ENCODE peak calls at places on chromosome 1, in five cellular contexts. Z, J, G, B and O are unnamed samples.

GRCh38 chr1:201585099-201585498 is 46.2 kb downstream of the NAV1 start:
- DNase-seq in Z (peak), J (no peak), G (no peak), B (no peak), O (no peak)

GRCh38 chr1:183607322-183607980 is 17.2 kb upstream of the NCF2 start:
- DNase-seq in Z (no peak), J (no peak), G (no peak), B (no peak), O (no peak)

GRCh38 chr1:218480137-218480536 is 135.0 kb downstream of the TGFB2 start:
- DNase-seq in Z (peak), J (no peak), G (no peak), B (no peak), O (no peak)

GRCh38 chr1:63621698-63622097 is 28.5 kb downstream of the PGM1 start:
- DNase-seq in Z (peak), J (no peak), G (peak), B (no peak), O (no peak)

GRCh38 chr1:29124366-29125236 is 898 bp upstream of the TMEM200B start:
- DNase-seq in Z (peak), J (peak), G (peak), B (peak), O (peak)

GRCh38 chr1:78044796-78045599 is 768 bp upstream of the GIPC2 start:
- DNase-seq in Z (no peak), J (no peak), G (peak), B (no peak), O (no peak)

GRCh38 chr1:164588388-164589341 is 29.7 kb downstream of the PBX1 start:
- DNase-seq in Z (peak), J (no peak), G (peak), B (no peak), O (peak)

GRCh38 chr1:212960932-212961331 is 10.6 kb downstream of the VASH2 start:
- DNase-seq in Z (no peak), J (no peak), G (no peak), B (no peak), O (no peak)

GRCh38 chr1:67339623-67340343 is 32.1 kb downstream of the IL12RB2 start:
- DNase-seq in Z (peak), J (no peak), G (peak), B (peak), O (no peak)

DNA sequence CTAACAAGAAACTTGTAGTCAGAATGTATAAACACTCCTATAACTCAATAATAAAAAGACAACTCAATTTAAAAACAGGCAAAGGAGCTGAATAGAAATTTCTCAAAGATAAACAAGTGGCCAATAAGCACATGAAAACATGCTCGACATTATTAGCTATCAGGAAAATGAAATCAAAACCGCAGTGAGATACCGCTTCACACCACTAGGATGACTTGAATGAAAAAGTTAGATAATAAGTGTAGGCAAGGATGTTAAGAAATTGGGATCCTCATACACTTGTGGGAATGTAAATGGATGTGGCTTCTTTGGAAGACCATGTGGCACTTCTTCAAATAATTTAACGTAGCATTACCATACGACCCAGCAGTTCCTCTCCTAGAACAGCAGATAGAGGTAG is 8.9 kb downstream of the RALGPS2 start:
- DNase-seq in Z (no peak), J (no peak), G (no peak), B (no peak), O (no peak)
- TF ChIP-seq CTCF in Z (no peak), J (no peak), G (peak), B (no peak), O (peak)

DNA sequence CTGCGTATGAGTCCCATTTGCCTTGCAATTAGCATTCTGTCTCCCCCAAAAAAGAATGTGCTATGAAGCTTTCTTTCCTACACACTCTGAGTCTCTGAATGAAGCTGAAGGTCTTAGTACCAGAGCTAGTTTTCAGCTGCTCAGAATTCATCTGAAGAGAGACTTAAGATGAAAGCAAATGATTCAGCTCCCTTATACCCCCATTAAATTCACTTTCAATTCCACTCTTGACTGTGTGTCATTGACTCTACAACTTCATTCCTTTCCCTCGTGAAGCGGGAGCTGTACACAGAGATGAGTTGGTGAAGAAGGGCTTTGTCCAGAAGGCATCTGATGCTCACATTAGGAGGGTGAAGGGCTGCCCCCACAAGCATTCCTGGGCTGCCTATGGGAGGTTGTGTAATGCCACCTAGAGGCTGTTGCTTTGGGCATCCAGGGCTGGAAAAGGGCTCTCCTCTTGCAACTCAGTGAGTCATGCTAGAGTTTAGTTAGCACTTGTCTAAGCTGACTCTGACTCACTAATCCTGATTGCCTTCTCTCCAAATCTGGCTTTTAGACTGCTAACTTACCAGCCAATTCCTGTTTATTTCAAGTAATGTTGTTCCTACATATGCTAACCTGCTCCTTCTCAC is 1.8 kb downstream of the SPRR1B start:
- DNase-seq in Z (peak), J (no peak), G (peak), B (no peak), O (no peak)
- TF ChIP-seq CTCF in Z (peak), J (no peak), G (no peak), B (no peak), O (no peak)

DNA sequence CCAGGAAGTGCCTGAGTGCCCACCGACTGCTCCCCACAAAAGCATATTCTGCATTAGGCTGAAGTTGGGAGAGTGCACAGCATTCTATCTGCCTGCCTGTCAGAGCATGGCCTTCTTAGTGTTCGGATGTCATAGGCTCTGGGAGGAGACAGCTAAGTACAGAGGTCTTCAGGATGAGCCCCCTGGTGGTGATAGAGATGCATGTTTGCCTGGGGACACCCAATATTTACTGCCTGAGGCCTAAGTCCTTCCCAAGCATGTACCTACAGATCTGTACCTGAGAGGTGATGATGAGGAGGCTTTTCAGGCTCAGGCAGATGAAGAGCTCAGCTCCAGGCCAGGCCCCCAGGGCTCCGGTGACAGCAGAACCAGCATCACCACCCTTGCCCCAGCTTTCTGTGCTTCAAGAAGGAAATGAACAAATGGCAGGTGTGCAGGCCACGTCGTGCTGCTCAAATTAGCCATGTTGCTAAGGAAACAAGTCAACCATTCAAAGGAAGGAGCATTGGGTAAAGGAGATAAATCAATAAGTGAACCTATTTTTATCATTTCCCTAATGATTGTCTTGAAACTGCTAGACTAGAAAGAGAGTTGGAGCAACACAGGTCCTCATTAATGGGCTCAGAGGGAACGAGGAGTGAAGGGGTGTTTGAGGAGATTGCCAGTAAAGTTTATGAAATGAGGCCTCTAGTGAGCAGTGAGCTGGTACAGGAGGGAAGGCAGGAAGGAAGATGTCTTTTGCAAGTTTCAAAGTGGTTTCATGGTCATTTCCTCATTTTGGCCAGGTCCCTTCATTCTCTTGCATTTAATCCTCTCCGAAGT is 21.2 kb downstream of the CACNA1E start:
- DNase-seq in Z (peak), J (no peak), G (no peak), B (no peak), O (no peak)
- TF ChIP-seq CTCF in Z (peak), J (no peak), G (no peak), B (peak), O (peak)

GRCh38 chr1:23804183-23804582 is 3.6 kb upstream of the GALE start:
- DNase-seq in Z (no peak), J (no peak), G (no peak), B (no peak), O (no peak)
- TF ChIP-seq CTCF in Z (no peak), J (no peak), G (no peak), B (no peak), O (peak)

DNA sequence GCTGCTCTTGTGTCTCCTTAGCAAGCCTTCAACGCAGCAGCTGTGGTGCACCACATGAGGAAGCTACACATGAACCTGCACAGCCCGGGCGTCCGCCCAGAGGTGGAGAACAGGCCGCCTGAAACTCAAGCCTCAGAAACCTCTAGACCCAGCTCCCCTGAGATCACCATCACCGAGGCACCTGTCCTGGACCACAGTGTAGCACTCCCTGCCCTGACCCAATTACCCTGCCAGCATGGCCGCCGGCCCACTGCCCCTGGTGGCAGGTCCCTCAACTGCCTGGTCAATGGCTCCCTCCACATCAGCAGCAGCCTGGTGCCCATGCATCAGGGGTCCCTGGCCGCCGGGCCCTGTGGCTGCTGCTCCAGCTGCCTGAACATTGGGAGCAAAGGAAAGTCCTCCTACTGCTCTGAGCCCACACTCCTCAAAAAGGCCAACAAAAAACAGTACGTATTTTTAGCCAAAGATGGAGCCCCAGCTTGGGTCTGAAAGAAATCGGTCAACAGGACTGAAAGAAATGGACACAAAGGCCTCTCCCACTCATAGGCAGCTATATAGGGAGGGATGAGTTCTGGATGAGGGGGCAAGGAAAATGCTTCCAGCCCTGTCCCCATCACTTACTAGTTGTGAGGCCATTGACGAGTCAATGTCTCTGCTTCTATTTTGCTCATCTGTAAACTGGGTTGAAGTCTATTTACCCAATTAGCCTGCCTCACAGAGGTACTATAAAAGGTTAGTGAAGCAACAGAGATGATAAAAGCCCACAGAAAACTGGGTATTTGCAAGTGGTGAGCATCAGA is 28.5 kb downstream of the CAMK1G start:
- DNase-seq in Z (no peak), J (no peak), G (no peak), B (no peak), O (no peak)
- TF ChIP-seq CTCF in Z (no peak), J (no peak), G (no peak), B (no peak), O (peak)

GRCh38 chr1:37691497-37692077 is 729 bp upstream of the CDCA8 start:
- DNase-seq in Z (peak), J (no peak), G (peak), B (no peak), O (no peak)
- TF ChIP-seq CTCF in Z (no peak), J (no peak), G (no peak), B (no peak), O (no peak)

GRCh38 chr1:231810415-231810814 is 183.8 kb downstream of the DISC1 start:
- DNase-seq in Z (no peak), J (no peak), G (no peak), B (no peak), O (no peak)
- TF ChIP-seq CTCF in Z (no peak), J (no peak), G (no peak), B (no peak), O (no peak)

GRCh38 chr1:24424207-24424606 is 8.6 kb downstream of the NIPAL3 start:
- DNase-seq in Z (no peak), J (no peak), G (no peak), B (no peak), O (no peak)

GRCh38 chr1:24420547-24420946 is 4.9 kb downstream of the NIPAL3 start:
- DNase-seq in Z (peak), J (no peak), G (no peak), B (no peak), O (no peak)

GRCh38 chr1:24418898-24419628 is 3.5 kb downstream of the NIPAL3 start:
- DNase-seq in Z (peak), J (no peak), G (no peak), B (no peak), O (no peak)

GRCh38 chr1:24424990-24425389 is 9.4 kb downstream of the NIPAL3 start:
- DNase-seq in Z (no peak), J (no peak), G (no peak), B (no peak), O (no peak)

DNA sequence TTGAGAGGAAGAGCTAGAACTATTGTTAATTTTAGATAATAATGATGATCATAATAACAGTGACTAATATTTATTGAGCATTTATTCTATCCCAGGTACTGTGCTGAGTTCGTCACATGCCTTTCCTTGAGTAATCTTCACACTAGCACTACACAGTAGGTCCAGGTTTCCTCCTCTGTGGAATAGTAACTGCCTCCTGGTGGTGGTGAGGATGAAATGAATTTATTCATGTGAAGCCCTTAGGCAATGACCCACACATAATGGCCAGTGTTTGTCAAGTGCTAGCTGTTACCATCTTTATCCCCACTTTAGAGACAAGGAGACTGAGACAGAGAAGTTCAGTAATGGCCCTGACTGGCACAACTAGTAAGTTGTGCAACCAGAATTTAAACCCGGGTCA is 5.9 kb downstream of the NIPAL3 start:
- DNase-seq in Z (no peak), J (no peak), G (no peak), B (no peak), O (no peak)
- TF ChIP-seq CTCF in Z (no peak), J (no peak), G (no peak), B (no peak), O (peak)

GRCh38 chr1:98991127-98992003 is 13.3 kb downstream of the PLPPR5 start:
- DNase-seq in Z (peak), J (no peak), G (no peak), B (peak), O (no peak)
- TF ChIP-seq CTCF in Z (no peak), J (no peak), G (peak), B (peak), O (peak)